ENCODE peak calls at places on chromosome X, in seven cellular contexts. P is spleen, L is AG10803, J is HepG2, R is endodermal cell, A is OCI-LY7, F is tibial artery. N is an unnamed sample.

GRCh38 chrX:19761554-19762295 is 125.7 kb downstream of the SH3KBP1 start:
- DNase-seq in F (no peak), L (no peak), J (no peak), A (no peak), R (no peak), P (no peak), N (no peak)

GRCh38 chrX:116238866-116239265 is 68.3 kb downstream of the AGTR2 start:
- DNase-seq in P (no peak), A (no peak), F (no peak), R (no peak), J (no peak), L (no peak), N (no peak)

GRCh38 chrX:3697701-3698279 is 15.7 kb downstream of the PRKX start:
- DNase-seq in J (no peak), F (peak), R (peak), A (no peak), P (no peak), L (peak), N (no peak)

GRCh38 chrX:13760428-13760827 is 25.9 kb downstream of the OFD1 start:
- DNase-seq in J (no peak), A (no peak), R (no peak), L (no peak), F (no peak), P (no peak), N (no peak)

GRCh38 chrX:10282490-10282889 is 125.7 kb downstream of the CLCN4 start:
- DNase-seq in P (no peak), R (peak), F (no peak), J (no peak), A (no peak), L (no peak), N (no peak)

GRCh38 chrX:106707771-106708454 is 18.6 kb upstream of the RNF128 start:
- DNase-seq in R (no peak), P (no peak), F (no peak), L (peak), A (no peak), J (no peak), N (no peak)

GRCh38 chrX:97876697-97877407 is 993.1 kb downstream of the RPA4 start:
- DNase-seq in A (no peak), P (no peak), R (no peak), J (no peak), F (no peak), L (peak), N (no peak)

GRCh38 chrX:20517565-20517964 is 250.9 kb upstream of the RPS6KA3 start:
- DNase-seq in P (no peak), J (no peak), L (peak), F (no peak), A (no peak), R (no peak), N (no peak)

GRCh38 chrX:69541959-69542358 is 37.8 kb downstream of the NALF2 start:
- DNase-seq in J (no peak), F (no peak), P (no peak), A (no peak), R (no peak), L (no peak), N (no peak)

GRCh38 chrX:16148896-16149295 is 18.4 kb upstream of the MAGEB17 start:
- DNase-seq in P (no peak), F (no peak), A (no peak), R (peak), L (no peak), J (no peak), N (no peak)

GRCh38 chrX:68692651-68693050 is 45.2 kb downstream of the STARD8 start:
- DNase-seq in J (no peak), F (no peak), R (no peak), L (peak), A (no peak), P (no peak), N (no peak)

GRCh38 chrX:66164931-66165330 is 884 bp downstream of the HEPH start:
- DNase-seq in J (no peak), R (no peak), F (no peak), P (no peak), L (no peak), A (no peak), N (no peak)
- H3K4me3 ChIP-seq in J (no peak), R (peak), F (peak), P (peak), L (peak), A (no peak), N (peak)

DNA sequence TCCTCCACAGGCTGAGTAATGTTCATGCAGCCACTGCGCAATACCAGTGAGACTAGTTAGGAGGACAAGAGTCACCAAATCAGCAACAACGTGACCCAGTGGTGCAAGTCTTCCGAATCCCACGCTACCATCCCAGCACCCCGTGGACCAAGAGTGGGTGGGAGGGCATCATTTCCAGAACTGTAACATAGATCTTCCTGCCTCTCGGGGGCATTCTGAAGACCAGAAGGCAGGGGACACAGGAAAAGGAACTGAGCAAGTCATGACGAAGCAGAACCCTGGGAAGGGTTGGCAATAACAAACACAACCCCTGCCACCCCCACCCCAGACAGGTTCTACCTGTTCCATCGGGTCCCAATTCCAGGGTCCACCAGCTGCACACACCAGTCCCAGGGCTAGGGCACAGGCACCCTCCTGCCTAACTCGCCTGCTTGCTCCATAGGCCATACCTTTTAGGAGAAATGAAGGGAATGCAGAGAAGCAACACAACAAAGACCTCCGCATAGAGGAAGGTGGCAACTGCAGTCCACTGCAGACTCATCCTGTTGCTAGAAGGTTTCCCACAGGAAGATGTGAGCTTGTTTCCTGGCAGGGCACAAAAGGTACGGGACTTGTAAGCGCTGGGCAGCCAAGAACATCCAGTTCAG is 1.4 kb downstream of the BCAP31 start:
- DNase-seq in J (no peak), P (peak), F (no peak), R (no peak), L (no peak), A (no peak), N (peak)
- H3K4me3 ChIP-seq in J (peak), P (peak), F (peak), R (peak), L (peak), A (peak), N (peak)

GRCh38 chrX:30576881-30577280 is 685 bp downstream of the TASL start:
- DNase-seq in A (no peak), P (no peak), F (no peak), R (no peak), J (no peak), L (no peak), N (no peak)
- H3K4me3 ChIP-seq in A (peak), P (peak), F (no peak), R (no peak), J (no peak), L (no peak), N (peak)

GRCh38 chrX:34656842-34657780 is at the start of gene TMEM47:
- DNase-seq in P (peak), L (peak), J (no peak), F (peak), R (peak), A (no peak), N (peak)
- H3K4me3 ChIP-seq in P (peak), L (peak), J (no peak), F (peak), R (peak), A (no peak), N (peak)

GRCh38 chrX:78659955-78660354 is 827 bp upstream of the RTL3 start:
- DNase-seq in P (no peak), F (no peak), L (no peak), J (no peak), A (no peak), R (no peak), N (no peak)
- H3K4me3 ChIP-seq in P (no peak), F (no peak), L (no peak), J (no peak), A (no peak), R (no peak), N (no peak)

GRCh38 chrX:108734426-108734825 is 1.9 kb downstream of the IRS4 start:
- DNase-seq in L (no peak), F (no peak), A (no peak), J (no peak), P (peak), R (no peak), N (peak)

GRCh38 chrX:108732630-108733321 is 3.6 kb downstream of the IRS4 start:
- DNase-seq in R (peak), P (no peak), L (no peak), F (no peak), A (no peak), J (no peak), N (no peak)

GRCh38 chrX:108736509-108737479 is at the start of gene IRS4:
- DNase-seq in P (no peak), J (peak), R (peak), F (peak), L (no peak), A (no peak), N (no peak)

GRCh38 chrX:108735680-108736508 is 469 bp downstream of the IRS4 start:
- DNase-seq in R (no peak), A (no peak), P (no peak), L (no peak), F (no peak), J (no peak), N (peak)

DNA sequence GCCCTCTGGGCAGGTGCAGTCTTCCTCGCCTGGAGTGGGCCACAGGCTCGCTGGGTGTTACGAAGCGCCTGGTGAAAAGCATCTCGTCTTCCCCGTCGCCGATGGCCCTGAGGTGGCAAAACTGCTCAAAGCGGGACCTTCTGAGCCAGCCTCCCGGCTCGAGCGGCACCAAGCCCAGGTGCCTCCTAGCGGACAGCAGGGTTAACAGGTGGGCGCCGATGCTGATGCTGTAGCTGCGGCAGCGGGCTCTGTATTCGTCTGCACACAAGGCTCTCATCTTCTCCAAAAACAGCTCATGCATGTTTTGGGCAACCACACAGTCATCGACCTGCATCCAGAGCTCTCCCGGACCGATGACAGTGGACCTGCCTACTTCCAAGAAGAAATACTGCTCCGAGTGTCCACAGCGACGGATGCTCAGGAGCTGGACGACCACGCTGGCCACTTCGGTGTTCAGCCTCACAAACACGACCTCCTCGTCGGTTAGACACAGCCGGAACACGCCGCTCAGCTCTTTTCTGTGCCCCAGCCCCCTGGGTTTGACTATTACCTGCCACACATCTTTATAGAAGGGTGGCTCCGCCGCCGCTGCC is 1.2 kb downstream of the IRS4 start:
- DNase-seq in F (no peak), A (no peak), P (no peak), J (no peak), L (no peak), R (peak), N (peak)
- H3K4me3 ChIP-seq in F (peak), A (no peak), P (peak), J (no peak), L (no peak), R (peak), N (no peak)

DNA sequence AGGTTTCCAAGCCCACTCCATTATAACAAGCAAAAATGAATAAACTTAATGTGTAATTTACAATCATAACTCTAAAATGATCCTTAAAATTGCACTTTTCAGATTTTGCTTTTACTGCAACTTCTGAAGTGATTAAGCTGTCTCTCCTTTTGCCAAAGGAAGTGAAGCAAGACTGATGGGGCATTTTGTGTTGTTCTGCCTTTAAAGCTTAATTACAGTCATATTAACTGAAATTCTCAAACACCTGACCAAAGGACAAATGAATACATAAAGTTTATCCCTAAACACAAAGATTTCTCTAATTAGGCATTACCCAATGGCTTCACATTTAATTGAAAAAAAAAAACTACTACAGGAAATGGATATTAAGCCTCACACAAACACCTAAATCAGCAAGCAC is 101.8 kb downstream of the ATP11C start:
- DNase-seq in F (no peak), L (no peak), J (no peak), P (no peak), R (no peak), A (no peak), N (no peak)
- H3K4me3 ChIP-seq in F (no peak), L (no peak), J (no peak), P (no peak), R (peak), A (no peak), N (no peak)

GRCh38 chrX:48919360-48919821 is 567 bp upstream of the PIM2 start:
- DNase-seq in J (no peak), R (peak), F (no peak), P (no peak), A (no peak), L (no peak), N (no peak)
- H3K4me3 ChIP-seq in J (peak), R (peak), F (peak), P (peak), A (peak), L (peak), N (peak)

DNA sequence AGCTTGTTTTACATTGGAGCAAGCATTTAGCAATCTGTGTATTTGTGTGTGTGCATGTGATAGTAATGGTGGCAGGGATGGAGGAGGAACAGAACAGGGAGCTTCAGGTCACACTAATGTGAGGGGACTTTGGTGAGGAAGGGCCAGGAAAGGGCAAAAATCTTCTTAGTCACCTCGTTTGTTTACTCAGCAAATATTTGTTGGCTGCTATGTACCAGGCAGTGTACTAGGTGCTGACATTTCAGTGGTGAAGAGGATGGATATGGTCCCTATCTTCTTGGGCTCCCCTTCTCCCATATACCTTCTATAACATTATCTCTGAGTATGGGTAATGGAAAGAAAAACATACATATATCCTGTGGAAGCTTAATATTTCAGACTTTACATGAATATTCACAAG is 48.5 kb upstream of the HDAC8 start:
- DNase-seq in L (no peak), R (no peak), A (no peak), J (no peak), F (no peak), P (no peak), N (no peak)
- H3K4me3 ChIP-seq in L (no peak), R (no peak), A (no peak), J (no peak), F (no peak), P (no peak), N (no peak)